ENCODE peak calls at places on chromosomes 11 and 22, in eight cellular contexts. One of them, this sample, is unnamed.

GRCh38 chr22:45217345-45217744 is 23.3 kb downstream of the KIAA0930 start:
- DNase-seq in WTC11: no peak
- DNase-seq in endothelial cell: no peak
- DNase-seq in mucosa of descending colon: no peak
- DNase-seq in fibroblast of the aortic adventitia: no peak
- DNase-seq in fibroblast of mammary gland: no peak
- DNase-seq in heart left ventricle: no peak
- DNase-seq in choroid plexus epithelial cell: no peak
- DNase-seq in this sample: no peak

GRCh38 chr22:46287873-46288751 is 8.6 kb upstream of the GTSE1 start:
- DNase-seq in endothelial cell: peak; percentile 56
- DNase-seq in fibroblast of the aortic adventitia: no peak
- DNase-seq in WTC11: no peak
- DNase-seq in fibroblast of mammary gland: no peak
- DNase-seq in choroid plexus epithelial cell: no peak
- DNase-seq in mucosa of descending colon: peak; percentile 62
- DNase-seq in heart left ventricle: peak; percentile 77
- DNase-seq in this sample: no peak

GRCh38 chr22:41725510-41726110 is 26.3 kb downstream of the MEI1 start:
- DNase-seq in WTC11: no peak
- DNase-seq in endothelial cell: no peak
- DNase-seq in fibroblast of the aortic adventitia: no peak
- DNase-seq in heart left ventricle: no peak
- DNase-seq in choroid plexus epithelial cell: no peak
- DNase-seq in fibroblast of mammary gland: no peak
- DNase-seq in mucosa of descending colon: no peak
- DNase-seq in this sample: no peak

GRCh38 chr11:15539645-15540044 is 424.9 kb downstream of the INSC start:
- DNase-seq in fibroblast of mammary gland: no peak
- DNase-seq in WTC11: no peak
- DNase-seq in heart left ventricle: no peak
- DNase-seq in fibroblast of the aortic adventitia: no peak
- DNase-seq in endothelial cell: no peak
- DNase-seq in mucosa of descending colon: no peak
- DNase-seq in choroid plexus epithelial cell: no peak
- DNase-seq in this sample: no peak

GRCh38 chr11:42482822-42483221 is 829.0 kb upstream of the API5 start:
- DNase-seq in heart left ventricle: no peak
- DNase-seq in endothelial cell: no peak
- DNase-seq in fibroblast of the aortic adventitia: no peak
- DNase-seq in WTC11: no peak
- DNase-seq in fibroblast of mammary gland: no peak
- DNase-seq in mucosa of descending colon: no peak
- DNase-seq in choroid plexus epithelial cell: no peak
- DNase-seq in this sample: no peak

GRCh38 chr11:94678236-94678635 is 89.9 kb upstream of the AMOTL1 start:
- DNase-seq in mucosa of descending colon: no peak
- DNase-seq in choroid plexus epithelial cell: no peak
- DNase-seq in fibroblast of the aortic adventitia: peak; percentile 32
- DNase-seq in heart left ventricle: no peak
- DNase-seq in fibroblast of mammary gland: no peak
- DNase-seq in endothelial cell: no peak
- DNase-seq in WTC11: no peak
- DNase-seq in this sample: no peak

GRCh38 chr11:131118247-131118646 is 202.0 kb upstream of the SNX19 start:
- DNase-seq in fibroblast of mammary gland: no peak
- DNase-seq in endothelial cell: no peak
- DNase-seq in WTC11: no peak
- DNase-seq in choroid plexus epithelial cell: no peak
- DNase-seq in fibroblast of the aortic adventitia: no peak
- DNase-seq in mucosa of descending colon: no peak
- DNase-seq in heart left ventricle: no peak
- DNase-seq in this sample: no peak

GRCh38 chr11:657691-658126 is 20.6 kb downstream of the DRD4 start:
- DNase-seq in choroid plexus epithelial cell: no peak
- DNase-seq in heart left ventricle: no peak
- DNase-seq in fibroblast of the aortic adventitia: no peak
- DNase-seq in mucosa of descending colon: no peak
- DNase-seq in WTC11: no peak
- DNase-seq in fibroblast of mammary gland: no peak
- DNase-seq in endothelial cell: no peak
- DNase-seq in this sample: no peak

GRCh38 chr22:26330971-26331625 is 98.0 kb upstream of the ASPHD2 start:
- DNase-seq in heart left ventricle: no peak
- DNase-seq in choroid plexus epithelial cell: peak; percentile 62
- DNase-seq in mucosa of descending colon: peak; percentile 44
- DNase-seq in fibroblast of the aortic adventitia: peak; percentile 38
- DNase-seq in endothelial cell: peak; percentile 63
- DNase-seq in WTC11: peak; percentile 81
- DNase-seq in fibroblast of mammary gland: peak; percentile 46
- DNase-seq in this sample: peak; percentile 20

GRCh38 chr11:92390783-92391182 is 166.2 kb downstream of the FAT3 start:
- DNase-seq in endothelial cell: no peak
- DNase-seq in WTC11: no peak
- DNase-seq in fibroblast of the aortic adventitia: no peak
- DNase-seq in fibroblast of mammary gland: no peak
- DNase-seq in heart left ventricle: no peak
- DNase-seq in mucosa of descending colon: no peak
- DNase-seq in choroid plexus epithelial cell: no peak
- DNase-seq in this sample: no peak

GRCh38 chr11:130448416-130449068 is at the start of gene ADAMTS15:
- DNase-seq in endothelial cell: peak; percentile 75
- DNase-seq in fibroblast of mammary gland: peak; percentile 84
- DNase-seq in mucosa of descending colon: peak; percentile 83
- DNase-seq in heart left ventricle: peak; percentile 93
- DNase-seq in fibroblast of the aortic adventitia: peak; percentile 90
- DNase-seq in WTC11: peak; percentile 91
- DNase-seq in choroid plexus epithelial cell: peak; percentile 93
- DNase-seq in this sample: no peak

GRCh38 chr11:118953265-118953664 is 2.8 kb upstream of the UPK2 start:
- DNase-seq in mucosa of descending colon: no peak
- DNase-seq in WTC11: peak; percentile 73
- DNase-seq in endothelial cell: peak; percentile 34
- DNase-seq in fibroblast of the aortic adventitia: no peak
- DNase-seq in heart left ventricle: no peak
- DNase-seq in choroid plexus epithelial cell: peak; percentile 44
- DNase-seq in fibroblast of mammary gland: no peak
- DNase-seq in this sample: no peak

GRCh38 chr11:113014731-113015455 is 53.7 kb downstream of the NCAM1 start:
- DNase-seq in WTC11: no peak
- DNase-seq in fibroblast of the aortic adventitia: no peak
- DNase-seq in choroid plexus epithelial cell: peak; percentile 18
- DNase-seq in mucosa of descending colon: peak; percentile 20
- DNase-seq in fibroblast of mammary gland: no peak
- DNase-seq in heart left ventricle: peak; percentile 78
- DNase-seq in endothelial cell: no peak
- DNase-seq in this sample: no peak

GRCh38 chr11:63681208-63682044 is at the start of gene RTN3:
- DNase-seq in heart left ventricle: peak; percentile 99
- DNase-seq in fibroblast of mammary gland: peak; percentile 97
- DNase-seq in mucosa of descending colon: peak; percentile 99
- DNase-seq in endothelial cell: peak; percentile 99
- DNase-seq in choroid plexus epithelial cell: peak; percentile 99
- DNase-seq in fibroblast of the aortic adventitia: peak; percentile 98
- DNase-seq in WTC11: peak; percentile 99
- DNase-seq in this sample: peak; percentile 99

GRCh38 chr11:63683133-63683991 is 2.1 kb downstream of the RTN3 start:
- DNase-seq in endothelial cell: no peak
- DNase-seq in mucosa of descending colon: no peak
- DNase-seq in choroid plexus epithelial cell: no peak
- DNase-seq in fibroblast of mammary gland: peak; percentile 43
- DNase-seq in heart left ventricle: no peak
- DNase-seq in fibroblast of the aortic adventitia: peak; percentile 70
- DNase-seq in WTC11: no peak
- DNase-seq in this sample: no peak

GRCh38 chr11:63686912-63687311 is 5.6 kb downstream of the RTN3 start:
- DNase-seq in fibroblast of mammary gland: no peak
- DNase-seq in WTC11: no peak
- DNase-seq in endothelial cell: no peak
- DNase-seq in heart left ventricle: no peak
- DNase-seq in fibroblast of the aortic adventitia: no peak
- DNase-seq in choroid plexus epithelial cell: no peak
- DNase-seq in mucosa of descending colon: no peak
- DNase-seq in this sample: no peak

GRCh38 chr11:63680842-63681207 is 475 bp upstream of the RTN3 start:
- DNase-seq in endothelial cell: no peak
- DNase-seq in fibroblast of the aortic adventitia: no peak
- DNase-seq in WTC11: no peak
- DNase-seq in heart left ventricle: no peak
- DNase-seq in fibroblast of mammary gland: peak; percentile 44
- DNase-seq in choroid plexus epithelial cell: no peak
- DNase-seq in mucosa of descending colon: no peak
- DNase-seq in this sample: no peak

GRCh38 chr11:63682045-63682915 is 980 bp downstream of the RTN3 start:
- DNase-seq in fibroblast of the aortic adventitia: no peak
- DNase-seq in heart left ventricle: no peak
- DNase-seq in WTC11: no peak
- DNase-seq in endothelial cell: no peak
- DNase-seq in fibroblast of mammary gland: peak; percentile 16
- DNase-seq in mucosa of descending colon: peak; percentile 52
- DNase-seq in choroid plexus epithelial cell: no peak
- DNase-seq in this sample: no peak
- TF ChIP-seq CTCF in fibroblast of the aortic adventitia: no peak
- TF ChIP-seq CTCF in heart left ventricle: no peak
- TF ChIP-seq CTCF in WTC11: no peak
- TF ChIP-seq CTCF in endothelial cell: peak; percentile 23
- TF ChIP-seq CTCF in fibroblast of mammary gland: no peak
- TF ChIP-seq CTCF in mucosa of descending colon: no peak
- TF ChIP-seq CTCF in choroid plexus epithelial cell: no peak
- TF ChIP-seq CTCF in this sample: no peak

GRCh38 chr11:124307093-124307492 is 6.7 kb downstream of the OR8D1 start:
- DNase-seq in endothelial cell: no peak
- DNase-seq in mucosa of descending colon: no peak
- DNase-seq in fibroblast of mammary gland: no peak
- DNase-seq in fibroblast of the aortic adventitia: no peak
- DNase-seq in WTC11: no peak
- DNase-seq in choroid plexus epithelial cell: peak; percentile 28
- DNase-seq in heart left ventricle: no peak
- DNase-seq in this sample: no peak
- TF ChIP-seq CTCF in endothelial cell: no peak
- TF ChIP-seq CTCF in mucosa of descending colon: no peak
- TF ChIP-seq CTCF in fibroblast of mammary gland: no peak
- TF ChIP-seq CTCF in fibroblast of the aortic adventitia: no peak
- TF ChIP-seq CTCF in WTC11: no peak
- TF ChIP-seq CTCF in choroid plexus epithelial cell: no peak
- TF ChIP-seq CTCF in heart left ventricle: no peak
- TF ChIP-seq CTCF in this sample: no peak

GRCh38 chr11:117621226-117621625 is 175.8 kb downstream of the DSCAML1 start:
- DNase-seq in fibroblast of the aortic adventitia: peak; percentile 15
- DNase-seq in WTC11: no peak
- DNase-seq in choroid plexus epithelial cell: peak; percentile 53
- DNase-seq in endothelial cell: no peak
- DNase-seq in fibroblast of mammary gland: peak; percentile 28
- DNase-seq in heart left ventricle: no peak
- DNase-seq in mucosa of descending colon: no peak
- DNase-seq in this sample: no peak
- TF ChIP-seq CTCF in fibroblast of the aortic adventitia: peak; percentile 57
- TF ChIP-seq CTCF in WTC11: peak; percentile 35
- TF ChIP-seq CTCF in choroid plexus epithelial cell: peak; percentile 78
- TF ChIP-seq CTCF in endothelial cell: peak; percentile 58
- TF ChIP-seq CTCF in fibroblast of mammary gland: peak; percentile 75
- TF ChIP-seq CTCF in heart left ventricle: peak; percentile 12
- TF ChIP-seq CTCF in mucosa of descending colon: no peak
- TF ChIP-seq CTCF in this sample: no peak

DNA sequence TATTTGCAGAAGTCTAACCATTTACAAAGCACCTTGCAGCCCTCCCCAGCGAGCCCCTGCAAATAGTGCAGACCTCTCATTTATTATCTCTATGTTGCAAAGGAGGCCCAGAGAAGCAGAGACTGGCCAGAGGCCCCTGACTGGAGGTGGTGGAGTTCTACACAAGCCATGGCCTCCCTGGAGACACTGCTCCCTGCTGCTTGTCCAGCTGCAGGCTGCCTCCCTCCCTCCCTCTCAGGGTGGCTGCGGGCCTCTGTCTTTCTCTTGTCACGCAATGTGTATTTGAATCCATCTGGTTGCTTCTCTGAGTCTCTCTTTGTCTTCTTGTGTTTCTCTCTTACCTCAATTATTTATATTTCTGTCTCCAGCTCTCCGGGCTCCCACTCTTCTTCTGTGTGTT is 59.1 kb upstream of the PRDM11 start:
- DNase-seq in fibroblast of the aortic adventitia: no peak
- DNase-seq in WTC11: no peak
- DNase-seq in choroid plexus epithelial cell: no peak
- DNase-seq in mucosa of descending colon: no peak
- DNase-seq in fibroblast of mammary gland: no peak
- DNase-seq in endothelial cell: no peak
- DNase-seq in heart left ventricle: no peak
- DNase-seq in this sample: no peak
- TF ChIP-seq CTCF in fibroblast of the aortic adventitia: no peak
- TF ChIP-seq CTCF in WTC11: no peak
- TF ChIP-seq CTCF in choroid plexus epithelial cell: no peak
- TF ChIP-seq CTCF in mucosa of descending colon: no peak
- TF ChIP-seq CTCF in fibroblast of mammary gland: no peak
- TF ChIP-seq CTCF in endothelial cell: no peak
- TF ChIP-seq CTCF in heart left ventricle: no peak
- TF ChIP-seq CTCF in this sample: no peak